ENCODE peak calls at places on chromosomes 13 and 19, in four cellular contexts. One of them, this sample, is unnamed.

GRCh38 chr13:104592127-104592526 is 1525.9 kb upstream of the SLC10A2 start:
- DNase-seq in A549: no peak
- DNase-seq in H1: no peak
- DNase-seq in K562: no peak
- DNase-seq in this sample: no peak

GRCh38 chr19:19538077-19538764 is at the start of gene CILP2:
- DNase-seq in A549: no peak
- DNase-seq in H1: peak; percentile 96
- DNase-seq in K562: peak; percentile 53
- DNase-seq in this sample: no peak

GRCh38 chr19:10617409-10618121 is 7.8 kb upstream of the SLC44A2 start:
- DNase-seq in A549: no peak
- DNase-seq in H1: no peak
- DNase-seq in K562: peak; percentile 28
- DNase-seq in this sample: no peak

GRCh38 chr19:22617614-22618325 is 16.4 kb upstream of the ZNF492 start:
- DNase-seq in A549: no peak
- DNase-seq in H1: no peak
- DNase-seq in K562: no peak
- DNase-seq in this sample: no peak

GRCh38 chr13:33202644-33203169 is 82.8 kb downstream of the STARD13 start:
- DNase-seq in A549: no peak
- DNase-seq in H1: no peak
- DNase-seq in K562: no peak
- DNase-seq in this sample: no peak

GRCh38 chr19:6737873-6738725 is 719 bp upstream of the GPR108 start:
- DNase-seq in A549: peak; percentile 84
- DNase-seq in H1: peak; percentile 78
- DNase-seq in K562: peak; percentile 64
- DNase-seq in this sample: peak; percentile 87

GRCh38 chr19:40190891-40191835 is at the start of gene MAP3K10:
- DNase-seq in A549: peak; percentile 82
- DNase-seq in H1: peak; percentile 82
- DNase-seq in K562: peak; percentile 89
- DNase-seq in this sample: peak; percentile 53

GRCh38 chr19:35755550-35756371 is 1.1 kb downstream of the HSPB6 start:
- DNase-seq in A549: no peak
- DNase-seq in H1: no peak
- DNase-seq in K562: no peak
- DNase-seq in this sample: no peak

GRCh38 chr19:57350877-57351805 is at the start of gene ZNF304:
- DNase-seq in A549: peak; percentile 94
- DNase-seq in H1: peak; percentile 86
- DNase-seq in K562: peak; percentile 93
- DNase-seq in this sample: peak; percentile 93

GRCh38 chr13:41179593-41180250 is 14.6 kb downstream of the KBTBD7 start:
- DNase-seq in A549: no peak
- DNase-seq in H1: no peak
- DNase-seq in K562: no peak
- DNase-seq in this sample: no peak

GRCh38 chr13:107216046-107216715 is 648.2 kb upstream of the ARGLU1 start:
- DNase-seq in A549: no peak
- DNase-seq in H1: no peak
- DNase-seq in K562: no peak
- DNase-seq in this sample: no peak

GRCh38 chr19:48826606-48827020 is 9.7 kb downstream of the HSD17B14 start:
- DNase-seq in A549: peak; percentile 56
- DNase-seq in H1: peak; percentile 85
- DNase-seq in K562: no peak
- DNase-seq in this sample: no peak

GRCh38 chr19:36838784-36839324 is 667 bp upstream of the ZNF790 start:
- DNase-seq in A549: no peak
- DNase-seq in H1: no peak
- DNase-seq in K562: no peak
- DNase-seq in this sample: no peak

GRCh38 chr19:15123900-15124299 is 16.7 kb downstream of the SYDE1 start:
- DNase-seq in A549: no peak
- DNase-seq in H1: no peak
- DNase-seq in K562: no peak
- DNase-seq in this sample: no peak

GRCh38 chr13:40622246-40622645 is 44.2 kb downstream of the FOXO1 start:
- DNase-seq in A549: no peak
- DNase-seq in H1: no peak
- DNase-seq in K562: no peak
- DNase-seq in this sample: no peak

GRCh38 chr19:41478171-41478570 is 35.2 kb downstream of the ERICH4 start:
- DNase-seq in A549: no peak
- DNase-seq in H1: no peak
- DNase-seq in K562: no peak
- DNase-seq in this sample: no peak

GRCh38 chr13:80084086-80084676 is 256.7 kb downstream of the SPRY2 start:
- DNase-seq in A549: peak; percentile 10
- DNase-seq in H1: no peak
- DNase-seq in K562: no peak
- DNase-seq in this sample: no peak

GRCh38 chr19:29266001-29266400 is 53.0 kb upstream of the UQCRFS1 start:
- DNase-seq in A549: no peak
- DNase-seq in H1: no peak
- DNase-seq in K562: no peak
- DNase-seq in this sample: no peak

GRCh38 chr13:99681695-99682094 is 180.4 kb downstream of the TM9SF2 start:
- DNase-seq in A549: no peak
- DNase-seq in H1: no peak
- DNase-seq in K562: no peak
- DNase-seq in this sample: no peak

GRCh38 chr13:30804474-30804873 is 69.1 kb downstream of the ALOX5AP start:
- DNase-seq in A549: no peak
- DNase-seq in H1: no peak
- DNase-seq in K562: no peak
- DNase-seq in this sample: no peak

GRCh38 chr13:29958476-29958875 is 108.1 kb upstream of the UBL3 start:
- DNase-seq in A549: no peak
- DNase-seq in H1: no peak
- DNase-seq in K562: no peak
- DNase-seq in this sample: no peak

GRCh38 chr19:32605544-32605943 is 24.6 kb downstream of the PDCD5 start:
- DNase-seq in A549: no peak
- DNase-seq in H1: no peak
- DNase-seq in K562: no peak
- DNase-seq in this sample: no peak

GRCh38 chr13:98171806-98172569 is 5.1 kb downstream of the RNF113B start:
- DNase-seq in A549: no peak
- DNase-seq in H1: no peak
- DNase-seq in K562: no peak
- DNase-seq in this sample: no peak

GRCh38 chr13:101570410-101570809 is 117.9 kb downstream of the ITGBL1 start:
- DNase-seq in A549: peak; percentile 24
- DNase-seq in H1: no peak
- DNase-seq in K562: no peak
- DNase-seq in this sample: no peak

GRCh38 chr13:19156013-19156825 is 25.4 kb downstream of the TUBA3C start:
- DNase-seq in A549: no peak
- DNase-seq in H1: no peak
- DNase-seq in K562: no peak
- DNase-seq in this sample: no peak

GRCh38 chr19:29663861-29664752 is 1.2 kb upstream of the PLEKHF1 start:
- DNase-seq in A549: no peak
- DNase-seq in H1: no peak
- DNase-seq in K562: peak; percentile 10
- DNase-seq in this sample: no peak

GRCh38 chr19:17536957-17537356 is 18.5 kb upstream of the COLGALT1 start:
- DNase-seq in A549: no peak
- DNase-seq in H1: no peak
- DNase-seq in K562: no peak
- DNase-seq in this sample: no peak

GRCh38 chr13:22428188-22428828 is 752.5 kb upstream of the SGCG start:
- DNase-seq in A549: no peak
- DNase-seq in H1: no peak
- DNase-seq in K562: peak; percentile 4
- DNase-seq in this sample: no peak
- TF ChIP-seq RNF2 in A549: no peak
- TF ChIP-seq RNF2 in H1: no peak
- TF ChIP-seq RNF2 in K562: no peak
- TF ChIP-seq RNF2 in this sample: no peak

DNA sequence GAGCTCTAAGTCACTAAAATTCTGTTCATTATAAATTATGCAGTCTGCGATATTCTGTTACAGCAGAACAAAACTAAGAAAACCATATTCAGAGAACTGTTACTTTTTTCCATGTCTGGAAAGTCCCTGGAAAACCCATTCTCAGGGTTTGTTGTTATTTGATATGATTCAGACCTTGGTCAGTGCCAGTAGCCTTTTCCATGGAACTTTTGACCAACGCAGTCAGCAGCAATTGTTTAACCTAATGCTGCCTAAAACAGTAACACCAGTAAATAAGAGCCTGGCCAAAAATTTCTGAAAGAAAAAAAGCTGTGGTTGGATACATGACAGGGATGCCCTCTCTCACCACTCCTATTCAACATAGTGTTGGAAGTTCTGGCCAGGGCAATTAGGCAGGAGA is 402.7 kb downstream of the TBC1D4 start:
- DNase-seq in A549: no peak
- DNase-seq in H1: no peak
- DNase-seq in K562: no peak
- DNase-seq in this sample: no peak
- TF ChIP-seq RNF2 in A549: no peak
- TF ChIP-seq RNF2 in H1: no peak
- TF ChIP-seq RNF2 in K562: no peak
- TF ChIP-seq RNF2 in this sample: no peak

GRCh38 chr13:95432141-95432540 is 120.4 kb upstream of the CLDN10 start:
- DNase-seq in A549: no peak
- DNase-seq in H1: no peak
- DNase-seq in K562: no peak
- DNase-seq in this sample: no peak

DNA sequence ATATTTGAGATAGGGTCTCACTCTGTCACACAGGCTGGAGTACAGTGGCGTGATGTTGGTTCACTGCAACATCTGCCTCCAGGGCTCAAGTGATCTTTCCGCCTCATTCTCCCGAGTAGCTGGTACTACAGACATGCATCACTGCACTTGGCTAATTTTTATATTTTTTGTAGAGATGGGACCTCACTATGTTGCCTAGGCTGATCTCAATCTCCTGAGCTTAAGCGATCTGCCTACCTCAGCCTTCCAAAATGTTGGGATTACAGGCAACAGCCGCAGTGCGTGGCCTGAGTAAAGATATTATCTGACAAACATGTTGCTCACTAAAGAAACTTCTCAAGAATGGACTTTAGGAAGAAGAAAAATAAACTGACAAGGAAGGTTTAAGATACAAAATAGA is 125.4 kb upstream of the ABCC4 start:
- DNase-seq in A549: no peak
- DNase-seq in H1: no peak
- DNase-seq in K562: no peak
- DNase-seq in this sample: no peak
- TF ChIP-seq RNF2 in A549: no peak
- TF ChIP-seq RNF2 in H1: no peak
- TF ChIP-seq RNF2 in K562: no peak
- TF ChIP-seq RNF2 in this sample: no peak

DNA sequence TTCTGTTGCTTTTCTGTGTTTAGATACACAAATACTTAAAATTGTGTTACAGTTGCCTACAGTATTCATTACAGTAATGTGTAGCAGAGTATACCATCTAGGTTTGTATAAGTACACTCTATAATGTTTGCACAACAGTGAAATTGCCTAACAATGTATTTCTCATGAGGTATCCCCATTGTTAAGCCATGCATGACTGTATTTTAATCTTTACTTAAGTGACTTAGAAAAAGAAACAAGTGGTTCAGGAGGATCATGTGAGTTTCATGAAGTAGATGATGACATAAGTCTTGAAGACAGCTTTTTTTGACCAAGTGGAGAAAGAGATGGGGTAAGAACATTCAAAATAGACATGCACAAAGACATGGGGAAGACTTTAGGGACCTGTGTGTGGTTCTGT is 8.4 kb upstream of the KCTD4 start:
- DNase-seq in A549: peak; percentile 30
- DNase-seq in H1: no peak
- DNase-seq in K562: no peak
- DNase-seq in this sample: no peak
- TF ChIP-seq RNF2 in A549: no peak
- TF ChIP-seq RNF2 in H1: no peak
- TF ChIP-seq RNF2 in K562: no peak
- TF ChIP-seq RNF2 in this sample: no peak

This sample was measured in HepG2.